ENCODE peak calls at places on chromosome 18, in ten cellular contexts. One of them, this sample, is unnamed.

GRCh38 chr18:46335551-46336059 is 231.4 kb downstream of the HAUS1 start:
- DNase-seq in neural crest cell: peak; percentile 28
- DNase-seq in lower lobe of right lung: no peak
- DNase-seq in left ventricle myocardium inferior: peak; percentile 28
- DNase-seq in MCF 10A: no peak
- DNase-seq in AG04450: no peak
- DNase-seq in HFFc6: no peak
- DNase-seq in WERI-Rb-1: peak; percentile 75
- DNase-seq in suprapubic skin: no peak
- DNase-seq in OCI-LY7: no peak
- DNase-seq in this sample: no peak

GRCh38 chr18:58603365-58604067 is 25.4 kb downstream of the ALPK2 start:
- DNase-seq in suprapubic skin: no peak
- DNase-seq in MCF 10A: no peak
- DNase-seq in WERI-Rb-1: no peak
- DNase-seq in OCI-LY7: no peak
- DNase-seq in neural crest cell: no peak
- DNase-seq in left ventricle myocardium inferior: no peak
- DNase-seq in HFFc6: no peak
- DNase-seq in lower lobe of right lung: no peak
- DNase-seq in AG04450: no peak
- DNase-seq in this sample: no peak

GRCh38 chr18:3689986-3690681 is 240.2 kb downstream of the TGIF1 start:
- DNase-seq in lower lobe of right lung: no peak
- DNase-seq in AG04450: no peak
- DNase-seq in MCF 10A: no peak
- DNase-seq in HFFc6: no peak
- DNase-seq in left ventricle myocardium inferior: no peak
- DNase-seq in WERI-Rb-1: no peak
- DNase-seq in neural crest cell: no peak
- DNase-seq in suprapubic skin: no peak
- DNase-seq in OCI-LY7: no peak
- DNase-seq in this sample: no peak

GRCh38 chr18:35042389-35043066 is 1.3 kb downstream of the MAPRE2 start:
- DNase-seq in MCF 10A: no peak
- DNase-seq in neural crest cell: no peak
- DNase-seq in suprapubic skin: no peak
- DNase-seq in WERI-Rb-1: no peak
- DNase-seq in lower lobe of right lung: no peak
- DNase-seq in AG04450: no peak
- DNase-seq in OCI-LY7: peak; percentile 41
- DNase-seq in left ventricle myocardium inferior: no peak
- DNase-seq in HFFc6: no peak
- DNase-seq in this sample: no peak

GRCh38 chr18:58015045-58015444 is 29.0 kb upstream of the NEDD4L start:
- DNase-seq in HFFc6: no peak
- DNase-seq in WERI-Rb-1: no peak
- DNase-seq in suprapubic skin: no peak
- DNase-seq in MCF 10A: no peak
- DNase-seq in neural crest cell: no peak
- DNase-seq in left ventricle myocardium inferior: no peak
- DNase-seq in OCI-LY7: peak; percentile 48
- DNase-seq in lower lobe of right lung: no peak
- DNase-seq in AG04450: no peak
- DNase-seq in this sample: no peak

GRCh38 chr18:57051019-57051418 is 95.9 kb upstream of the BOD1L2 start:
- DNase-seq in MCF 10A: no peak
- DNase-seq in suprapubic skin: no peak
- DNase-seq in WERI-Rb-1: no peak
- DNase-seq in AG04450: no peak
- DNase-seq in OCI-LY7: no peak
- DNase-seq in HFFc6: no peak
- DNase-seq in neural crest cell: no peak
- DNase-seq in left ventricle myocardium inferior: no peak
- DNase-seq in lower lobe of right lung: no peak
- DNase-seq in this sample: no peak

GRCh38 chr18:8367217-8367988 is 241.8 kb upstream of the RAB12 start:
- DNase-seq in left ventricle myocardium inferior: no peak
- DNase-seq in AG04450: no peak
- DNase-seq in lower lobe of right lung: peak; percentile 62
- DNase-seq in OCI-LY7: no peak
- DNase-seq in MCF 10A: no peak
- DNase-seq in WERI-Rb-1: peak; percentile 54
- DNase-seq in neural crest cell: peak; percentile 50
- DNase-seq in HFFc6: no peak
- DNase-seq in suprapubic skin: no peak
- DNase-seq in this sample: no peak

GRCh38 chr18:37299471-37300304 is 265.9 kb downstream of the CELF4 start:
- DNase-seq in HFFc6: peak; percentile 96
- DNase-seq in suprapubic skin: no peak
- DNase-seq in MCF 10A: peak; percentile 98
- DNase-seq in OCI-LY7: no peak
- DNase-seq in left ventricle myocardium inferior: peak; percentile 77
- DNase-seq in WERI-Rb-1: no peak
- DNase-seq in lower lobe of right lung: peak; percentile 81
- DNase-seq in AG04450: peak; percentile 81
- DNase-seq in neural crest cell: no peak
- DNase-seq in this sample: peak; percentile 78

GRCh38 chr18:72180689-72181088 is 363.5 kb downstream of the CBLN2 start:
- DNase-seq in HFFc6: no peak
- DNase-seq in AG04450: no peak
- DNase-seq in suprapubic skin: no peak
- DNase-seq in lower lobe of right lung: no peak
- DNase-seq in MCF 10A: no peak
- DNase-seq in left ventricle myocardium inferior: no peak
- DNase-seq in OCI-LY7: no peak
- DNase-seq in neural crest cell: no peak
- DNase-seq in WERI-Rb-1: no peak
- DNase-seq in this sample: no peak

GRCh38 chr18:72174972-72175649 is 369.0 kb downstream of the CBLN2 start:
- DNase-seq in suprapubic skin: no peak
- DNase-seq in left ventricle myocardium inferior: no peak
- DNase-seq in OCI-LY7: no peak
- DNase-seq in neural crest cell: no peak
- DNase-seq in MCF 10A: peak; percentile 17
- DNase-seq in lower lobe of right lung: no peak
- DNase-seq in HFFc6: no peak
- DNase-seq in AG04450: no peak
- DNase-seq in WERI-Rb-1: no peak
- DNase-seq in this sample: no peak
- TF ChIP-seq CTCF in suprapubic skin: no peak
- TF ChIP-seq CTCF in left ventricle myocardium inferior: no peak
- TF ChIP-seq CTCF in OCI-LY7: no peak
- TF ChIP-seq CTCF in neural crest cell: no peak
- TF ChIP-seq CTCF in MCF 10A: no peak
- TF ChIP-seq CTCF in lower lobe of right lung: no peak
- TF ChIP-seq CTCF in HFFc6: no peak
- TF ChIP-seq CTCF in AG04450: no peak
- TF ChIP-seq CTCF in WERI-Rb-1: no peak
- TF ChIP-seq CTCF in this sample: no peak

DNA sequence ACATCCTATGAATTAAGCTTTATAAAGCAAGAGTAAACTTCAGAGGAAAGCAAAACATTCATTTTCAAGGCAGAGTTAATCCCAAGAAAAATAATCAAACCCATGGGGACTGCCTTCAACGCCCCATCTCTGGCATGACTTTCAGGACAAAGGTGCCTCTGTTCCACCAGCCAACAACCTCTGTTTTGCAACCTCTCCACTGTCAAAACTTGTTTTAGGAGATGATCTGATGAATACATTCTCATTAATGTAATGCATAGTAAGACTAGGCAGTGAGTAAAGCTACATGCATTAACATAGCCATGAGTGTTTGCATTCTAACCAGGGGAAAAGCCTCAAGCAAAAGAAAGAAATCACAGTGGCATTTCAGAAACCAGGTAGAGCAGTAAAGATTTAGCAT is 357.1 kb downstream of the FBXO15 start:
- DNase-seq in HFFc6: no peak
- DNase-seq in suprapubic skin: no peak
- DNase-seq in neural crest cell: no peak
- DNase-seq in AG04450: no peak
- DNase-seq in OCI-LY7: no peak
- DNase-seq in MCF 10A: no peak
- DNase-seq in lower lobe of right lung: no peak
- DNase-seq in WERI-Rb-1: no peak
- DNase-seq in left ventricle myocardium inferior: no peak
- DNase-seq in this sample: no peak
- TF ChIP-seq CTCF in HFFc6: no peak
- TF ChIP-seq CTCF in suprapubic skin: no peak
- TF ChIP-seq CTCF in neural crest cell: no peak
- TF ChIP-seq CTCF in AG04450: no peak
- TF ChIP-seq CTCF in OCI-LY7: no peak
- TF ChIP-seq CTCF in MCF 10A: no peak
- TF ChIP-seq CTCF in lower lobe of right lung: no peak
- TF ChIP-seq CTCF in WERI-Rb-1: no peak
- TF ChIP-seq CTCF in left ventricle myocardium inferior: no peak
- TF ChIP-seq CTCF in this sample: no peak

GRCh38 chr18:13545955-13546354 is 180.4 kb downstream of the FAM210A start:
- DNase-seq in HFFc6: no peak
- DNase-seq in MCF 10A: no peak
- DNase-seq in OCI-LY7: no peak
- DNase-seq in lower lobe of right lung: no peak
- DNase-seq in left ventricle myocardium inferior: no peak
- DNase-seq in AG04450: no peak
- DNase-seq in neural crest cell: no peak
- DNase-seq in suprapubic skin: no peak
- DNase-seq in WERI-Rb-1: no peak
- DNase-seq in this sample: peak; percentile 22

GRCh38 chr18:13549879-13550231 is 176.5 kb downstream of the FAM210A start:
- DNase-seq in neural crest cell: no peak
- DNase-seq in left ventricle myocardium inferior: no peak
- DNase-seq in OCI-LY7: no peak
- DNase-seq in lower lobe of right lung: no peak
- DNase-seq in AG04450: no peak
- DNase-seq in MCF 10A: no peak
- DNase-seq in WERI-Rb-1: no peak
- DNase-seq in HFFc6: no peak
- DNase-seq in suprapubic skin: no peak
- DNase-seq in this sample: peak; percentile 10

GRCh38 chr18:13547347-13547746 is 179.0 kb downstream of the FAM210A start:
- DNase-seq in HFFc6: no peak
- DNase-seq in MCF 10A: no peak
- DNase-seq in WERI-Rb-1: no peak
- DNase-seq in AG04450: no peak
- DNase-seq in left ventricle myocardium inferior: no peak
- DNase-seq in suprapubic skin: no peak
- DNase-seq in lower lobe of right lung: no peak
- DNase-seq in neural crest cell: no peak
- DNase-seq in OCI-LY7: no peak
- DNase-seq in this sample: peak; percentile 16

GRCh38 chr18:13548944-13549878 is 177.1 kb downstream of the FAM210A start:
- DNase-seq in MCF 10A: no peak
- DNase-seq in WERI-Rb-1: no peak
- DNase-seq in suprapubic skin: no peak
- DNase-seq in lower lobe of right lung: no peak
- DNase-seq in left ventricle myocardium inferior: no peak
- DNase-seq in AG04450: no peak
- DNase-seq in OCI-LY7: peak; percentile 43
- DNase-seq in HFFc6: no peak
- DNase-seq in neural crest cell: no peak
- DNase-seq in this sample: no peak

GRCh38 chr18:13548106-13548819 is 178.1 kb downstream of the FAM210A start:
- DNase-seq in WERI-Rb-1: no peak
- DNase-seq in OCI-LY7: no peak
- DNase-seq in lower lobe of right lung: no peak
- DNase-seq in HFFc6: no peak
- DNase-seq in left ventricle myocardium inferior: no peak
- DNase-seq in AG04450: no peak
- DNase-seq in neural crest cell: no peak
- DNase-seq in MCF 10A: no peak
- DNase-seq in suprapubic skin: no peak
- DNase-seq in this sample: no peak
- TF ChIP-seq CTCF in WERI-Rb-1: peak; percentile 19
- TF ChIP-seq CTCF in OCI-LY7: no peak
- TF ChIP-seq CTCF in lower lobe of right lung: no peak
- TF ChIP-seq CTCF in HFFc6: no peak
- TF ChIP-seq CTCF in left ventricle myocardium inferior: peak; percentile 17
- TF ChIP-seq CTCF in AG04450: no peak
- TF ChIP-seq CTCF in neural crest cell: no peak
- TF ChIP-seq CTCF in MCF 10A: no peak
- TF ChIP-seq CTCF in suprapubic skin: no peak
- TF ChIP-seq CTCF in this sample: no peak

GRCh38 chr18:657998-658946 is 819 bp downstream of the TYMS start:
- DNase-seq in lower lobe of right lung: peak; percentile 85
- DNase-seq in HFFc6: peak; percentile 87
- DNase-seq in AG04450: peak; percentile 50
- DNase-seq in suprapubic skin: peak; percentile 84
- DNase-seq in MCF 10A: peak; percentile 94
- DNase-seq in left ventricle myocardium inferior: peak; percentile 82
- DNase-seq in WERI-Rb-1: peak; percentile 96
- DNase-seq in neural crest cell: peak; percentile 88
- DNase-seq in OCI-LY7: peak; percentile 88
- DNase-seq in this sample: peak; percentile 81

GRCh38 chr18:655445-655844 is 2.0 kb upstream of the TYMS start:
- DNase-seq in MCF 10A: no peak
- DNase-seq in lower lobe of right lung: no peak
- DNase-seq in HFFc6: no peak
- DNase-seq in OCI-LY7: no peak
- DNase-seq in left ventricle myocardium inferior: no peak
- DNase-seq in neural crest cell: no peak
- DNase-seq in WERI-Rb-1: no peak
- DNase-seq in suprapubic skin: no peak
- DNase-seq in AG04450: no peak
- DNase-seq in this sample: no peak

GRCh38 chr18:658947-659533 is 1.6 kb downstream of the TYMS start:
- DNase-seq in left ventricle myocardium inferior: no peak
- DNase-seq in lower lobe of right lung: no peak
- DNase-seq in OCI-LY7: no peak
- DNase-seq in neural crest cell: no peak
- DNase-seq in suprapubic skin: no peak
- DNase-seq in AG04450: no peak
- DNase-seq in WERI-Rb-1: no peak
- DNase-seq in MCF 10A: no peak
- DNase-seq in HFFc6: no peak
- DNase-seq in this sample: no peak

GRCh38 chr18:659597-659996 is 2.1 kb downstream of the TYMS start:
- DNase-seq in WERI-Rb-1: no peak
- DNase-seq in AG04450: no peak
- DNase-seq in neural crest cell: no peak
- DNase-seq in lower lobe of right lung: no peak
- DNase-seq in suprapubic skin: no peak
- DNase-seq in OCI-LY7: no peak
- DNase-seq in HFFc6: no peak
- DNase-seq in MCF 10A: no peak
- DNase-seq in left ventricle myocardium inferior: no peak
- DNase-seq in this sample: no peak

DNA sequence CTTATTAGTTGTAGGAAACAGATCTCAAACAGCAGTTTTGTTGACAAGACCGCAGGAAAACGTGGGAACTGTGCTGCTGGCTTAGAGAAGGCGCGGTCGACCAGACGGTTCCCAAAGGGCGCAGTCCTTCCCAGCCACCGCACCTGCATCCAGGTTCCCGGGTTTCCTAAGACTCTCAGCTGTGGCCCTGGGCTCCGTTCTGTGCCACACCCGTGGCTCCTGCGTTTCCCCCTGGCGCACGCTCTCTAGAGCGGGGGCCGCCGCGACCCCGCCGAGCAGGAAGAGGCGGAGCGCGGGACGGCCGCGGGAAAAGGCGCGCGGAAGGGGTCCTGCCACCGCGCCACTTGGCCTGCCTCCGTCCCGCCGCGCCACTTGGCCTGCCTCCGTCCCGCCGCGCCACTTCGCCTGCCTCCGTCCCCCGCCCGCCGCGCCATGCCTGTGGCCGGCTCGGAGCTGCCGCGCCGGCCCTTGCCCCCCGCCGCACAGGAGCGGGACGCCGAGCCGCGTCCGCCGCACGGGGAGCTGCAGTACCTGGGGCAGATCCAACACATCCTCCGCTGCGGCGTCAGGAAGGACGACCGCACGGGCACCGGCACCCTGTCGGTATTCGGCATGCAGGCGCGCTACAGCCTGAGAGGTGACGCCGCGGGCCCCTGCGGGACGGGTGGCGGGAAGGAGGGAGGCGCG is at the start of gene TYMS:
- DNase-seq in AG04450: no peak
- DNase-seq in MCF 10A: peak; percentile 64
- DNase-seq in lower lobe of right lung: peak; percentile 60
- DNase-seq in WERI-Rb-1: peak; percentile 91
- DNase-seq in OCI-LY7: peak; percentile 82
- DNase-seq in HFFc6: peak; percentile 14
- DNase-seq in suprapubic skin: no peak
- DNase-seq in left ventricle myocardium inferior: peak; percentile 21
- DNase-seq in neural crest cell: peak; percentile 53
- DNase-seq in this sample: peak; percentile 80
- TF ChIP-seq CTCF in AG04450: peak; percentile 15
- TF ChIP-seq CTCF in MCF 10A: no peak
- TF ChIP-seq CTCF in lower lobe of right lung: peak; percentile 9
- TF ChIP-seq CTCF in WERI-Rb-1: no peak
- TF ChIP-seq CTCF in OCI-LY7: peak; percentile 20
- TF ChIP-seq CTCF in HFFc6: peak; percentile 36
- TF ChIP-seq CTCF in suprapubic skin: no peak
- TF ChIP-seq CTCF in left ventricle myocardium inferior: peak; percentile 33
- TF ChIP-seq CTCF in neural crest cell: peak; percentile 18
- TF ChIP-seq CTCF in this sample: peak; percentile 48

This sample was measured in type B pancreatic cell.